ENCODE peak calls at places on chromosomes 3 and 15, in ten cellular contexts. Q is H7, P is cortex of kidney, X is progenitor cell of endocrine pancreas, G is HEK293T, Y is nucleus accumbens, N is cardiac muscle cell, F is NCI-H1105 treated with DMSO at 0.1 percent for 48 hours, S is astrocyte of the hippocampus, W is ELF-1. B is an unnamed sample.

GRCh38 chr3:25513642-25514266 is 85.7 kb downstream of the RARB start:
- DNase-seq in Q (peak), P (no peak), X (no peak), G (no peak), Y (no peak), N (no peak), F (peak), S (no peak), W (no peak), B (peak)

GRCh38 chr3:12829886-12830784 is 11.2 kb downstream of the RPL32 start:
- DNase-seq in Q (peak), P (no peak), X (no peak), G (no peak), Y (no peak), N (no peak), F (no peak), S (no peak), W (no peak), B (no peak)

GRCh38 chr15:40550381-40551037 is 14.3 kb downstream of the CCDC32 start:
- DNase-seq in Q (no peak), P (no peak), X (no peak), G (no peak), Y (no peak), N (no peak), F (no peak), S (no peak), W (no peak), B (no peak)

GRCh38 chr3:49842843-49843242 is 13.5 kb downstream of the TRAIP start:
- DNase-seq in Q (no peak), P (no peak), X (no peak), G (no peak), Y (no peak), N (no peak), F (no peak), S (no peak), W (no peak), B (no peak)

GRCh38 chr3:126961191-126961790 is 21.6 kb upstream of the PLXNA1 start:
- DNase-seq in Q (no peak), P (no peak), X (no peak), G (no peak), Y (no peak), N (peak), F (no peak), S (no peak), W (peak), B (peak)

GRCh38 chr15:72156928-72157327 is 38.7 kb downstream of the SENP8 start:
- DNase-seq in Q (no peak), P (no peak), X (no peak), G (no peak), Y (no peak), N (no peak), F (no peak), S (no peak), W (no peak), B (no peak)

GRCh38 chr15:57375827-57376694 is at the start of gene CGNL1:
- DNase-seq in Q (peak), P (no peak), X (peak), G (peak), Y (no peak), N (peak), F (no peak), S (peak), W (peak), B (peak)

GRCh38 chr3:159432721-159433300 is 555.8 kb upstream of the IL12A start:
- DNase-seq in Q (no peak), P (no peak), X (no peak), G (no peak), Y (no peak), N (peak), F (no peak), S (peak), W (no peak), B (no peak)

GRCh38 chr15:88769161-88769971 is 33.9 kb upstream of the ACAN start:
- DNase-seq in Q (peak), P (no peak), X (no peak), G (no peak), Y (peak), N (peak), F (no peak), S (peak), W (peak), B (no peak)

GRCh38 chr3:190458040-190458439 is 8.3 kb upstream of the TMEM207 start:
- DNase-seq in Q (no peak), P (no peak), X (no peak), G (no peak), Y (no peak), N (peak), F (no peak), S (peak), W (no peak), B (no peak)

GRCh38 chr15:46644493-46645481 is 1010.0 kb downstream of the SQOR start:
- DNase-seq in Q (no peak), P (no peak), X (no peak), G (no peak), Y (no peak), N (no peak), F (peak), S (no peak), W (no peak), B (peak)

GRCh38 chr3:141659821-141660597 is 78.1 kb upstream of the RNF7 start:
- DNase-seq in Q (peak), P (no peak), X (peak), G (peak), Y (peak), N (peak), F (peak), S (peak), W (peak), B (peak)

GRCh38 chr15:42919794-42920280 is 741 bp downstream of the TTBK2 start:
- DNase-seq in Q (peak), P (no peak), X (no peak), G (no peak), Y (peak), N (peak), F (peak), S (peak), W (peak), B (peak)

GRCh38 chr15:33430564-33430963 is 119.8 kb downstream of the RYR3 start:
- DNase-seq in Q (no peak), P (no peak), X (no peak), G (no peak), Y (no peak), N (no peak), F (no peak), S (no peak), W (no peak), B (no peak)

GRCh38 chr15:92839696-92840095 is 60.4 kb upstream of the CHD2 start:
- DNase-seq in Q (no peak), P (no peak), X (no peak), G (no peak), Y (no peak), N (no peak), F (peak), S (no peak), W (peak), B (peak)

GRCh38 chr15:94722025-94722636 is 490.8 kb downstream of the MCTP2 start:
- DNase-seq in Q (peak), P (no peak), X (no peak), G (no peak), Y (no peak), N (no peak), F (no peak), S (no peak), W (peak), B (peak)

GRCh38 chr3:142040941-142041575 is 108.3 kb downstream of the TFDP2 start:
- DNase-seq in Q (no peak), P (no peak), X (no peak), G (no peak), Y (no peak), N (no peak), F (no peak), S (no peak), W (no peak), B (no peak)

GRCh38 chr3:42195879-42196330 is 70.1 kb downstream of the CCK start:
- DNase-seq in Q (no peak), P (no peak), X (no peak), G (no peak), Y (no peak), N (peak), F (no peak), S (no peak), W (no peak), B (no peak)

GRCh38 chr3:105458518-105459215 is 92.0 kb downstream of the ALCAM start:
- DNase-seq in Q (no peak), P (no peak), X (no peak), G (no peak), Y (no peak), N (peak), F (no peak), S (peak), W (no peak), B (no peak)

GRCh38 chr3:155321418-155321817 is 27.9 kb upstream of the STRIT1 start:
- DNase-seq in Q (no peak), P (no peak), X (no peak), G (no peak), Y (no peak), N (no peak), F (peak), S (peak), W (no peak), B (peak)

B was measured in NCI-H69.